ENCODE peak calls at places on chromosomes 7 and 10, in six cellular contexts. One of them, this sample, is unnamed.

GRCh38 chr7:44048031-44048795 is 3.7 kb downstream of the DBNL start:
- DNase-seq in mesothelial cell of epicardium: no peak
- DNase-seq in stimulated activated CD4-positive, alpha-beta T cell treated with anti-CD3 and anti-CD28 coated beads, Interleukin-2, amount 100 ng/mL, for 48 hours: no peak
- DNase-seq in GM12891: no peak
- DNase-seq in MV-4-11: no peak
- DNase-seq in NCI-H345: no peak
- DNase-seq in this sample: no peak

GRCh38 chr10:13949844-13950542 is 363.2 kb downstream of the PRPF18 start:
- DNase-seq in mesothelial cell of epicardium: no peak
- DNase-seq in stimulated activated CD4-positive, alpha-beta T cell treated with anti-CD3 and anti-CD28 coated beads, Interleukin-2, amount 100 ng/mL, for 48 hours: no peak
- DNase-seq in GM12891: no peak
- DNase-seq in MV-4-11: no peak
- DNase-seq in NCI-H345: no peak
- DNase-seq in this sample: no peak

GRCh38 chr7:135770139-135770710 is 21.6 kb upstream of the FAM180A start:
- DNase-seq in mesothelial cell of epicardium: no peak
- DNase-seq in stimulated activated CD4-positive, alpha-beta T cell treated with anti-CD3 and anti-CD28 coated beads, Interleukin-2, amount 100 ng/mL, for 48 hours: no peak
- DNase-seq in GM12891: no peak
- DNase-seq in MV-4-11: no peak
- DNase-seq in NCI-H345: no peak
- DNase-seq in this sample: no peak

GRCh38 chr7:17680026-17680425 is 260.3 kb downstream of the SNX13 start:
- DNase-seq in mesothelial cell of epicardium: no peak
- DNase-seq in stimulated activated CD4-positive, alpha-beta T cell treated with anti-CD3 and anti-CD28 coated beads, Interleukin-2, amount 100 ng/mL, for 48 hours: no peak
- DNase-seq in GM12891: no peak
- DNase-seq in MV-4-11: peak; percentile 65
- DNase-seq in NCI-H345: no peak
- DNase-seq in this sample: no peak

GRCh38 chr10:102752266-102752930 is 8.7 kb downstream of the WBP1L start:
- DNase-seq in mesothelial cell of epicardium: no peak
- DNase-seq in stimulated activated CD4-positive, alpha-beta T cell treated with anti-CD3 and anti-CD28 coated beads, Interleukin-2, amount 100 ng/mL, for 48 hours: no peak
- DNase-seq in GM12891: no peak
- DNase-seq in MV-4-11: no peak
- DNase-seq in NCI-H345: no peak
- DNase-seq in this sample: no peak

GRCh38 chr10:17217661-17218306 is 10.3 kb upstream of the VIM start:
- DNase-seq in mesothelial cell of epicardium: no peak
- DNase-seq in stimulated activated CD4-positive, alpha-beta T cell treated with anti-CD3 and anti-CD28 coated beads, Interleukin-2, amount 100 ng/mL, for 48 hours: no peak
- DNase-seq in GM12891: no peak
- DNase-seq in MV-4-11: no peak
- DNase-seq in NCI-H345: no peak
- DNase-seq in this sample: no peak

GRCh38 chr7:77416621-77417371 is 647 bp upstream of the GSAP start:
- DNase-seq in mesothelial cell of epicardium: no peak
- DNase-seq in stimulated activated CD4-positive, alpha-beta T cell treated with anti-CD3 and anti-CD28 coated beads, Interleukin-2, amount 100 ng/mL, for 48 hours: no peak
- DNase-seq in GM12891: no peak
- DNase-seq in MV-4-11: no peak
- DNase-seq in NCI-H345: no peak
- DNase-seq in this sample: peak; percentile 49

GRCh38 chr10:71280216-71280615 is 38.8 kb upstream of the SLC29A3 start:
- DNase-seq in mesothelial cell of epicardium: no peak
- DNase-seq in stimulated activated CD4-positive, alpha-beta T cell treated with anti-CD3 and anti-CD28 coated beads, Interleukin-2, amount 100 ng/mL, for 48 hours: no peak
- DNase-seq in GM12891: no peak
- DNase-seq in MV-4-11: no peak
- DNase-seq in NCI-H345: no peak
- DNase-seq in this sample: no peak

GRCh38 chr7:11319491-11320274 is 346.0 kb downstream of the PHF14 start:
- DNase-seq in mesothelial cell of epicardium: no peak
- DNase-seq in stimulated activated CD4-positive, alpha-beta T cell treated with anti-CD3 and anti-CD28 coated beads, Interleukin-2, amount 100 ng/mL, for 48 hours: no peak
- DNase-seq in GM12891: no peak
- DNase-seq in MV-4-11: no peak
- DNase-seq in NCI-H345: no peak
- DNase-seq in this sample: no peak

GRCh38 chr10:25059990-25060389 is 43.6 kb downstream of the THNSL1 start:
- DNase-seq in mesothelial cell of epicardium: peak; percentile 43
- DNase-seq in stimulated activated CD4-positive, alpha-beta T cell treated with anti-CD3 and anti-CD28 coated beads, Interleukin-2, amount 100 ng/mL, for 48 hours: no peak
- DNase-seq in GM12891: no peak
- DNase-seq in MV-4-11: no peak
- DNase-seq in NCI-H345: no peak
- DNase-seq in this sample: no peak

GRCh38 chr10:93599778-93600177 is 1.3 kb downstream of the RBP4 start:
- DNase-seq in mesothelial cell of epicardium: no peak
- DNase-seq in stimulated activated CD4-positive, alpha-beta T cell treated with anti-CD3 and anti-CD28 coated beads, Interleukin-2, amount 100 ng/mL, for 48 hours: no peak
- DNase-seq in GM12891: no peak
- DNase-seq in MV-4-11: no peak
- DNase-seq in NCI-H345: no peak
- DNase-seq in this sample: no peak

GRCh38 chr7:135664046-135664589 is 1.8 kb downstream of the STMP1 start:
- DNase-seq in mesothelial cell of epicardium: no peak
- DNase-seq in stimulated activated CD4-positive, alpha-beta T cell treated with anti-CD3 and anti-CD28 coated beads, Interleukin-2, amount 100 ng/mL, for 48 hours: no peak
- DNase-seq in GM12891: no peak
- DNase-seq in MV-4-11: peak; percentile 45
- DNase-seq in NCI-H345: no peak
- DNase-seq in this sample: no peak

GRCh38 chr7:8391353-8392062 is 41.9 kb upstream of the NXPH1 start:
- DNase-seq in mesothelial cell of epicardium: no peak
- DNase-seq in stimulated activated CD4-positive, alpha-beta T cell treated with anti-CD3 and anti-CD28 coated beads, Interleukin-2, amount 100 ng/mL, for 48 hours: no peak
- DNase-seq in GM12891: no peak
- DNase-seq in MV-4-11: no peak
- DNase-seq in NCI-H345: no peak
- DNase-seq in this sample: no peak

GRCh38 chr10:1116696-1117254 is 60.6 kb downstream of the WDR37 start:
- DNase-seq in mesothelial cell of epicardium: no peak
- DNase-seq in stimulated activated CD4-positive, alpha-beta T cell treated with anti-CD3 and anti-CD28 coated beads, Interleukin-2, amount 100 ng/mL, for 48 hours: no peak
- DNase-seq in GM12891: no peak
- DNase-seq in MV-4-11: no peak
- DNase-seq in NCI-H345: no peak
- DNase-seq in this sample: no peak

GRCh38 chr10:15738237-15738928 is 18.7 kb upstream of the ITGA8 start:
- DNase-seq in mesothelial cell of epicardium: no peak
- DNase-seq in stimulated activated CD4-positive, alpha-beta T cell treated with anti-CD3 and anti-CD28 coated beads, Interleukin-2, amount 100 ng/mL, for 48 hours: no peak
- DNase-seq in GM12891: no peak
- DNase-seq in MV-4-11: no peak
- DNase-seq in NCI-H345: no peak
- DNase-seq in this sample: no peak

GRCh38 chr10:34290412-34291082 is 524.5 kb downstream of the PARD3 start:
- DNase-seq in mesothelial cell of epicardium: no peak
- DNase-seq in stimulated activated CD4-positive, alpha-beta T cell treated with anti-CD3 and anti-CD28 coated beads, Interleukin-2, amount 100 ng/mL, for 48 hours: no peak
- DNase-seq in GM12891: no peak
- DNase-seq in MV-4-11: no peak
- DNase-seq in NCI-H345: no peak
- DNase-seq in this sample: no peak

GRCh38 chr10:95818663-95819062 is 62.7 kb downstream of the ENTPD1 start:
- DNase-seq in mesothelial cell of epicardium: no peak
- DNase-seq in stimulated activated CD4-positive, alpha-beta T cell treated with anti-CD3 and anti-CD28 coated beads, Interleukin-2, amount 100 ng/mL, for 48 hours: no peak
- DNase-seq in GM12891: no peak
- DNase-seq in MV-4-11: no peak
- DNase-seq in NCI-H345: no peak
- DNase-seq in this sample: no peak

GRCh38 chr10:113385021-113385975 is 167.6 kb upstream of the HABP2 start:
- DNase-seq in mesothelial cell of epicardium: peak; percentile 69
- DNase-seq in stimulated activated CD4-positive, alpha-beta T cell treated with anti-CD3 and anti-CD28 coated beads, Interleukin-2, amount 100 ng/mL, for 48 hours: peak; percentile 31
- DNase-seq in GM12891: peak; percentile 20
- DNase-seq in MV-4-11: peak; percentile 66
- DNase-seq in NCI-H345: peak; percentile 52
- DNase-seq in this sample: peak; percentile 32

This sample was measured in NCI-H1105.